ENCODE peak calls at places on chromosomes 5 and 9, in six cellular contexts. F, H, P, N, W and D are unnamed samples.

GRCh38 chr9:130029223-130029583 is 13.8 kb downstream of the FNBP1 start:
- DNase-seq in H (no peak), F (no peak), N (no peak), P (no peak), W (no peak), D (no peak)

GRCh38 chr5:92581249-92581648 is 999.8 kb downstream of the NR2F1-AS1 start:
- DNase-seq in H (no peak), P (no peak), N (no peak), W (no peak), F (no peak), D (no peak)

GRCh38 chr9:134913041-134913712 is 4.5 kb downstream of the FCN1 start:
- DNase-seq in N (no peak), H (no peak), W (no peak), P (no peak), F (no peak), D (no peak)

GRCh38 chr9:129146441-129146933 is 31.6 kb downstream of the IER5L start:
- DNase-seq in H (no peak), P (peak; percentile 51), F (no peak), N (no peak), W (no peak), D (no peak)

GRCh38 chr9:132181796-132182521 is 20.1 kb downstream of the NTNG2 start:
- DNase-seq in P (no peak), N (no peak), H (no peak), W (no peak), F (peak; percentile 13), D (no peak)

GRCh38 chr5:60248900-60249299 is 355.4 kb upstream of the PDE4D start:
- DNase-seq in H (no peak), N (no peak), F (no peak), P (no peak), W (no peak), D (no peak)

GRCh38 chr5:170745481-170746061 is 38.0 kb upstream of the GABRP start:
- DNase-seq in W (peak; percentile 70), N (peak; percentile 6), H (peak; percentile 91), P (peak; percentile 43), F (peak; percentile 12), D (no peak)

GRCh38 chr5:133466551-133467324 is 145.6 kb downstream of the FSTL4 start:
- DNase-seq in H (no peak), P (no peak), F (no peak), W (no peak), N (no peak), D (no peak)

GRCh38 chr5:174922955-174923354 is 198.6 kb downstream of the MSX2 start:
- DNase-seq in W (no peak), N (no peak), F (no peak), P (no peak), H (peak; percentile 62), D (no peak)

GRCh38 chr5:168693297-168693696 is 114.1 kb upstream of the PANK3 start:
- DNase-seq in H (no peak), F (no peak), N (no peak), W (no peak), P (no peak), D (no peak)

GRCh38 chr5:68459093-68459492 is 243.5 kb downstream of the PIK3R1 start:
- DNase-seq in H (no peak), W (no peak), P (no peak), F (no peak), N (no peak), D (no peak)

GRCh38 chr5:120632430-120632829 is 168.3 kb downstream of the PRR16 start:
- DNase-seq in H (no peak), F (no peak), W (no peak), N (no peak), P (no peak), D (no peak)

GRCh38 chr5:120630550-120630949 is 166.4 kb downstream of the PRR16 start:
- DNase-seq in P (no peak), W (no peak), N (no peak), H (no peak), F (no peak), D (no peak)

GRCh38 chr5:120631611-120632010 is 167.5 kb downstream of the PRR16 start:
- DNase-seq in H (no peak), N (no peak), P (no peak), W (no peak), F (no peak), D (no peak)
- H2BK120ac ChIP-seq in H (no peak overlapping the region), N (no peak overlapping the region), P (no peak overlapping the region), W (no peak overlapping the region), F (no peak overlapping the region), D (no peak overlapping the region)

DNA sequence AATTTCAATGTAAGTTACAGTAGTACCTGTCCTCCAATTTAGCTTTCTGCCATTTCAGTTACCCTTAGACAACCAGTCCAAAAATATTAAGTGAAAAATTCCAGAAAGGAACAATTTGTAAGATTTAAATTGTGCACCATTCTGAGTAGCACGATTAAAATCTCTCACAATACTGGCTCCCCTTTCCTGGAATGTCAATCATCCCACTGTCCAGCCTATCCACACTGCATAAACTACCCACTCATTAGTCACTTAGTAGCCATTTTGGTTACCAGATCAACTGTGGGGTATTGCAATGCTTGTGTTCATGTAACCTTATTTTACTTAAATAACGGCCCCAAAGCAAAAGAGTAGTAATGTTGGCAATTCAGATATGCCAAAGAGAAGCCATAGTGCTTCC is 11.6 kb downstream of the KIF24 start:
- DNase-seq in W (no peak), N (no peak), H (no peak), F (no peak), P (no peak), D (no peak)
- H3K14ac ChIP-seq in W (no peak overlapping the region), N (no peak overlapping the region), H (no peak overlapping the region), F (no peak overlapping the region), P (no peak overlapping the region), D (no peak overlapping the region)

GRCh38 chr5:151156732-151157402 is 712 bp downstream of the ANXA6 start:
- DNase-seq in P (peak; percentile 38), W (peak; percentile 54), H (peak; percentile 39), N (no peak), F (peak; percentile 23), D (no peak)

GRCh38 chr5:151159649-151160373 is 2.2 kb upstream of the ANXA6 start:
- DNase-seq in H (no peak), P (no peak), F (no peak), N (no peak), W (no peak), D (no peak)

GRCh38 chr5:151158287-151158661 is 695 bp upstream of the ANXA6 start:
- DNase-seq in H (peak; percentile 59), P (no peak), N (no peak), F (no peak), W (peak; percentile 54), D (no peak)

GRCh38 chr5:151155777-151156731 is 1.5 kb downstream of the ANXA6 start:
- DNase-seq in P (peak; percentile 71), F (peak; percentile 68), W (no peak), N (no peak), H (no peak), D (no peak)

GRCh38 chr5:151157426-151158286 is at the start of gene ANXA6:
- DNase-seq in F (peak; percentile 73), W (peak; percentile 84), H (peak; percentile 89), P (peak; percentile 87), N (peak; percentile 84), D (peak; percentile 78)
- H3K4ac ChIP-seq in F (peak within 1 kb of the TSS; percentile 98), W (no peak within 1 kb of the TSS), H (no peak within 1 kb of the TSS), P (peak within 1 kb of the TSS; percentile 97), N (peak within 1 kb of the TSS; percentile 62), D (no peak within 1 kb of the TSS)

GRCh38 chr5:54215233-54215736 is 95.1 kb downstream of the ARL15 start:
- DNase-seq in W (no peak), P (peak; percentile 51), N (no peak), F (no peak), H (no peak), D (peak; percentile 56)
- H2BK120ac ChIP-seq in W (no peak overlapping the region), P (no peak overlapping the region), N (peak overlapping the region; percentile 2), F (no peak overlapping the region), H (no peak overlapping the region), D (no peak overlapping the region)

GRCh38 chr5:115069087-115069968 is 100.4 kb downstream of the TRIM36 start:
- DNase-seq in N (peak; percentile 34), W (peak; percentile 58), H (peak; percentile 64), F (peak; percentile 58), P (peak; percentile 64), D (peak; percentile 59)
- H3K14ac ChIP-seq in N (no peak overlapping the region), W (no peak overlapping the region), H (no peak overlapping the region), F (no peak overlapping the region), P (no peak overlapping the region), D (no peak overlapping the region)